ENCODE peak calls at places on chromosome 10, in four cellular contexts. A is GM12878, Y is HepG2, R is K562. D is an unnamed sample.

GRCh38 chr10:102004376-102004775 is 51.6 kb downstream of the ARMH3 start:
- DNase-seq in A (no peak), Y (no peak), R (no peak), D (no peak)

GRCh38 chr10:33134011-33134751 is 176.2 kb upstream of the ITGB1 start:
- DNase-seq in A (peak), Y (peak), R (no peak), D (peak)

GRCh38 chr10:71087622-71088021 is 124.7 kb upstream of the UNC5B start:
- DNase-seq in A (no peak), Y (no peak), R (no peak), D (no peak)

GRCh38 chr10:17787087-17787942 is 21.8 kb upstream of the MRC1 start:
- DNase-seq in A (no peak), Y (no peak), R (no peak), D (peak)

GRCh38 chr10:69780070-69780469 is 21.6 kb upstream of the COL13A1 start:
- DNase-seq in A (no peak), Y (no peak), R (no peak), D (no peak)

GRCh38 chr10:43137971-43138756 is at the start of gene CSGALNACT2:
- DNase-seq in A (no peak), Y (peak), R (peak), D (peak)

GRCh38 chr10:78424721-78425120 is 391.1 kb downstream of the RPS24 start:
- DNase-seq in A (no peak), Y (peak), R (peak), D (peak)

GRCh38 chr10:97574374-97575100 is 2.0 kb downstream of the ANKRD2 start:
- DNase-seq in A (no peak), Y (peak), R (no peak), D (peak)

GRCh38 chr10:83995932-83996331 is 143.4 kb upstream of the GHITM start:
- DNase-seq in A (no peak), Y (no peak), R (no peak), D (no peak)

GRCh38 chr10:47261121-47261520 is 38.9 kb upstream of the GDF10 start:
- DNase-seq in A (peak), Y (no peak), R (no peak), D (no peak)

GRCh38 chr10:126499744-126500143 is 111.5 kb upstream of the ADAM12 start:
- DNase-seq in A (no peak), Y (no peak), R (no peak), D (no peak)

GRCh38 chr10:103676851-103677417 is 178.4 kb downstream of the SH3PXD2A start:
- DNase-seq in A (no peak), Y (no peak), R (no peak), D (no peak)

GRCh38 chr10:69360485-69361302 is 56.0 kb downstream of the TACR2 start:
- DNase-seq in A (no peak), Y (no peak), R (no peak), D (peak)

GRCh38 chr10:126011995-126012394 is 115.6 kb downstream of the FANK1 start:
- DNase-seq in A (no peak), Y (no peak), R (no peak), D (no peak)

GRCh38 chr10:35372329-35372728 is 36.0 kb downstream of the CCNY start:
- DNase-seq in A (no peak), Y (no peak), R (no peak), D (no peak)

GRCh38 chr10:131183546-131184045 is 127.9 kb downstream of the TCERG1L start:
- DNase-seq in A (no peak), Y (no peak), R (no peak), D (no peak)

GRCh38 chr10:60644436-60645130 is 133.7 kb upstream of the CDK1 start:
- DNase-seq in A (no peak), Y (no peak), R (no peak), D (no peak)

GRCh38 chr10:34656676-34657075 is 158.4 kb downstream of the PARD3 start:
- DNase-seq in A (no peak), Y (no peak), R (no peak), D (no peak)

GRCh38 chr10:47026301-47027107 is 115.3 kb downstream of the PTPN20 start:
- DNase-seq in A (no peak), Y (no peak), R (no peak), D (no peak)

GRCh38 chr10:42553064-42553407 is 85.3 kb downstream of the ZNF33B start:
- DNase-seq in A (no peak), Y (no peak), R (no peak), D (no peak)

GRCh38 chr10:111207525-111207924 is 130.7 kb downstream of the ADRA2A start:
- DNase-seq in A (no peak), Y (no peak), R (peak), D (no peak)

GRCh38 chr10:44990302-44990655 is 10.4 kb upstream of the ZNF22 start:
- DNase-seq in A (no peak), Y (peak), R (peak), D (no peak)
- TF ChIP-seq ESRRA in A (no peak), Y (no peak), R (peak), D (no peak)

GRCh38 chr10:58336242-58336641 is 1.4 kb downstream of the UBE2D1 start:
- DNase-seq in A (no peak), Y (no peak), R (no peak), D (no peak)
- TF ChIP-seq REST in A (peak), Y (peak), R (no peak), D (peak)

DNA sequence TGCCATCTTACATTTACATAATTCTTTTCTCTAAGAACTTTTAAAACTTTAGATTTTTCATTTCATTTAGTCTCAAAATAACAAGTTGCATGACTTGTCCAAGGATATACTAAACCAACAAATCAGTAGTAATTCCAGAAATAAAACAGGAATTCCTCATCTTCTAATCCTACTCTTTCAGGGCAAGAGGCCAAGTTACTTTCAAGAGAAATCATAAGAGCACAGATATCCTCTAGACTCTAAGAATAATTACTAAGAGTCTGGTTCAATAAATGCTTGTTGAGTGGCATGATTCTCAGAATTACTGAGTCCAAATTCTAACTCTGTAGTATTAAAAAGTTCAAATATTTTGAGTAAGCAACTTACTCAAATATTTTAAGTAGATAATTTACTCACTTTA is 12.9 kb downstream of the PDZD8 start:
- DNase-seq in A (no peak), Y (no peak), R (no peak), D (no peak)
- TF ChIP-seq RFX5 in A (no peak), Y (no peak), R (no peak), D (no peak)

DNA sequence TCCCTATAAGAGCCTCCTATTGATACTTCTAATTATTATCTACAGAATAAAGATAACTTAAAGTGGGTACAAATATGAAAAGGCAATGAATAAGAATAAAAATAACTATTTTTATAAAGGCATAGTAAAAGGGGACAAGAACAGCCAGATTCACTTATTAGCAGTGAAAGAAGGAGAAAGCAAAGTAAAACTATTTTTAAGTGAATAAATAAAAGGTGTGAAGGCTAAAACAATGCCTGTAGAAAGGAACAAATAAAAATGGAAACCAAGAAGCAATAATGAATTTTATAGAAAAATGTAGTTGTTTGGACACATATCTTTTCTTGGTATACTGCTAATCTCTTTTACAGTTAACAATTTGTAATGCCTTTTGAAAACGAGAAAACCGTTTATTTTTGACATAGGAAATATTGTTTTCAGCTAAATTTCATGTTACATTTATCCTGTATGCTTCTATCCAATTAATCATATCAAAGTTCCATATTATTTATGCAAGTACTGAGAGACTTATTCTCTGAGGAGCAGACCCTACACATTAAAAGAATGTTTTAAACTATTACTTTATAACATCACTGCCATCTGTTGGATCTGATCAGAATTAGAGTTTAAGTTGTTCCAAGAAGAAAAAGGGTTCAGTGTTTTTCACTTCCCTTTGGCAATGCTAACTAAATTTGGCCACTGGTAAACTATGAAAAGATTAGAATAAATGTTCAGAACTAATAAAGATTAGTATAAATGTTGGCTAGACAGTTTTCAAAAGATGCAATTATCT is 59.1 kb downstream of the ARMC3 start:
- DNase-seq in A (peak), Y (peak), R (no peak), D (no peak)
- TF ChIP-seq ESRRA in A (no peak), Y (no peak), R (no peak), D (no peak)

DNA sequence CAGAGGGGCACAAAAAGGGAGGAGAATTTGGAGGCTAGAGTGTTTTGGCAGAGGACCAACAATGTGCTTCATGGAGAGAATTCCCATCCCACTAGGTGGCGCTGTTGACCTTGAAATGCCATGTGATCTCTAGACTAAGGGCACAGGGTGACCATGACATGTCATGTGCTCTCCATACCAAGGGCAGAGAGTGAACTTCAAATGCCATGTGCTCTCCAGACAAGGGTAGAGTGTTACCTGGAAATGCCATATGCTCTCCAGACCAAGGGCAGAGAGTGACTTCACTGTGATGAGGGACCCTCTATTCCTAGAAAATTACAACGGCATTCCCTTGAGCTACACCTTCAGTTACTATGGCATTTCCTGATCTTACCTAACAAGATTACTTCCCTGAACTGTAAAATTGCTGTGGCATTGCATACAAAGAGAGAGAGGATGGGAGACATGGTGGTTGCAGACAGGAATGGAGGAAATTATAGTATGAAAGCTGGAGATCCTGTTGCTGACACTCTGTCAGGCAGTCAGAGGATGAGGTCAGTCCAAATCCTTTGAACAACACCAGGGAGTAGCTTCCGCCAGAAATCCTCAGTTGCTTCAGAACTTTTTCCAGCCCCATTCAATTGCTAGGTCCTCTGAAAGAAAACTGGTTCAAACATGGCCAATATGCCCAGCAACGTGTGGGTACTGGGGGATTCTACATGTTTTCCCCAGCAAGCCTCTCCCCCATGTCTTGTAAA is 60.9 kb upstream of the ACSM6 start:
- DNase-seq in A (peak), Y (peak), R (peak), D (peak)
- TF ChIP-seq REST in A (no peak), Y (no peak), R (no peak), D (no peak)

DNA sequence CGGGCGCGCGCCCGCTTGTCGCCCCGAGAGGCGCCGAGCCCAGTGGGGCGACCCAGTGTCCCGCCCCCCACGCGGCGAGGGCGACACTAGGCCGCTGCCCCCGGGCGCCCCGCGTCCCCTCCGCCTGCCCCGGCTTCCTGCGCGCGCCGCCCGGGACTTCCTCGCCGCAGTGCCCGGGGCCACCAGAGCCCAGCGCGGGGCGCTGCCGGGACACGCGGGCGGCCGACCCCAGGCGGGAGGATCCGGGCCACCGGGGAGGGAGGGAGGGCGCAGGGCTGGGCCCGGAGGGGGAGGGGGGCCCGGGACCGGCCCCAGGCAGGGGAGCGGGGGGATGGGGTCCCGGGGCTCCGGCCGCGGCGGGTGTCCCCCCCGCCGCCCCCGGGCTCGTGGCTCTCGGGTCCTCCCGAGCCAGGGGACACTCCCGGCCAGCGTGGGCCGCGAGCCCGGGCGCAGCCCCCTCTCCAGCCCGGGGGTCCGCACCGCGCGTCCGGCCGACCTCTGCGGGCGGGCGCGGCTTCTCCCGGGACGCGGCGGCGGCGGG is 435 bp upstream of the PWWP2B start:
- DNase-seq in A (no peak), Y (peak), R (peak), D (peak)
- TF ChIP-seq RFX5 in A (no peak), Y (no peak), R (no peak), D (no peak)

DNA sequence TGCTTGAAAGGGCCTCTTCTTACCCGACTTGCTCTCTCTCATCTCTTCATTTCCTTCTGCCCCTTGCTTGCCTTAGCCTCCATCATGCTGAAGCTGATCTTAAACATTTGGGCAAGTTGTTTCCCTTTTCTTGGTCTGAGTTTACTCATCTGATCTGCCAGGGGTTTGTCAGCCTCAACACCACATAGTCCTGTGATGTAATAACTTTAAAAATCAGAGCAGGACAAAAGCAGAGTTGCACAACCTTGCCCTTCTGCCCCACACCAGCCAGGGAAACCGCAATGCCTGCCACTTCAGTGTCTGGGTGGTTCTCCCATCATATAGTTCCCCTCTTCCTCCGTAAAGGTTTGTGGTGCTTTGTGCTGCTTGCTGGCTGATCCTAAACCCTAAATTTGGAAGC is 9.9 kb upstream of the LIPM start:
- DNase-seq in A (peak), Y (no peak), R (no peak), D (no peak)
- TF ChIP-seq ESRRA in A (no peak), Y (no peak), R (no peak), D (no peak)

D was measured in A549.